ENCODE peak calls at places on chromosomes 1 and 21, in eight cellular contexts. G, E, C, O, U, V, Z and D are unnamed samples.

GRCh38 chr1:101376121-101377095 is 139.6 kb downstream of the S1PR1 start:
- DNase-seq in G (no peak), E (no peak), C (no peak), O (no peak), U (no peak), V (no peak), Z (no peak), D (no peak)

GRCh38 chr21:14987370-14988170 is 77.2 kb downstream of the NRIP1 start:
- DNase-seq in G (no peak), E (no peak), C (no peak), O (no peak), U (no peak), V (no peak), Z (no peak), D (no peak)

GRCh38 chr1:17207966-17208418 is 3.1 kb downstream of the PADI1 start:
- DNase-seq in G (no peak), E (no peak), C (no peak), O (no peak), U (no peak), V (no peak), Z (no peak), D (no peak)

GRCh38 chr1:39574646-39575045 is 1.9 kb downstream of the PABPC4 start:
- DNase-seq in G (peak; percentile 50), E (no peak), C (no peak), O (no peak), U (no peak), V (peak; percentile 78), Z (no peak), D (no peak)

GRCh38 chr1:206725053-206725963 is 40.6 kb downstream of the MAPKAPK2 start:
- DNase-seq in G (peak; percentile 53), E (no peak), C (no peak), O (peak; percentile 63), U (no peak), V (no peak), Z (no peak), D (no peak)

GRCh38 chr21:38765056-38765455 is 40.7 kb upstream of the ETS2 start:
- DNase-seq in G (no peak), E (no peak), C (no peak), O (no peak), U (no peak), V (no peak), Z (no peak), D (no peak)

GRCh38 chr1:70503358-70503757 is 92.3 kb downstream of the CTH start:
- DNase-seq in G (no peak), E (no peak), C (no peak), O (no peak), U (no peak), V (no peak), Z (no peak), D (no peak)

GRCh38 chr1:237879195-237879594 is 11.5 kb downstream of the ZP4 start:
- DNase-seq in G (no peak), E (no peak), C (no peak), O (no peak), U (no peak), V (no peak), Z (no peak), D (no peak)

GRCh38 chr1:20008391-20008841 is 29.0 kb upstream of the PLA2G2A start:
- DNase-seq in G (no peak), E (no peak), C (peak; percentile 20), O (no peak), U (no peak), V (no peak), Z (no peak), D (peak; percentile 71)

GRCh38 chr1:184866991-184867788 is 107.1 kb downstream of the NIBAN1 start:
- DNase-seq in G (no peak), E (no peak), C (no peak), O (no peak), U (no peak), V (no peak), Z (no peak), D (no peak)

GRCh38 chr1:219312967-219313366 is 139.3 kb downstream of the LYPLAL1 start:
- DNase-seq in G (no peak), E (no peak), C (no peak), O (no peak), U (no peak), V (no peak), Z (no peak), D (no peak)

GRCh38 chr1:5903031-5903430 is 89.2 kb downstream of the NPHP4 start:
- DNase-seq in G (no peak), E (no peak), C (no peak), O (no peak), U (no peak), V (no peak), Z (no peak), D (no peak)

GRCh38 chr1:218247339-218247738 is 37.8 kb upstream of the RRP15 start:
- DNase-seq in G (no peak), E (no peak), C (no peak), O (no peak), U (no peak), V (no peak), Z (no peak), D (no peak)

GRCh38 chr1:218242171-218242570 is 42.9 kb upstream of the RRP15 start:
- DNase-seq in G (no peak), E (no peak), C (no peak), O (no peak), U (no peak), V (no peak), Z (no peak), D (no peak)
- TF ChIP-seq CTCF in G (no peak), E (no peak), C (no peak), O (no peak), U (no peak), V (no peak), Z (no peak), D (no peak)

DNA sequence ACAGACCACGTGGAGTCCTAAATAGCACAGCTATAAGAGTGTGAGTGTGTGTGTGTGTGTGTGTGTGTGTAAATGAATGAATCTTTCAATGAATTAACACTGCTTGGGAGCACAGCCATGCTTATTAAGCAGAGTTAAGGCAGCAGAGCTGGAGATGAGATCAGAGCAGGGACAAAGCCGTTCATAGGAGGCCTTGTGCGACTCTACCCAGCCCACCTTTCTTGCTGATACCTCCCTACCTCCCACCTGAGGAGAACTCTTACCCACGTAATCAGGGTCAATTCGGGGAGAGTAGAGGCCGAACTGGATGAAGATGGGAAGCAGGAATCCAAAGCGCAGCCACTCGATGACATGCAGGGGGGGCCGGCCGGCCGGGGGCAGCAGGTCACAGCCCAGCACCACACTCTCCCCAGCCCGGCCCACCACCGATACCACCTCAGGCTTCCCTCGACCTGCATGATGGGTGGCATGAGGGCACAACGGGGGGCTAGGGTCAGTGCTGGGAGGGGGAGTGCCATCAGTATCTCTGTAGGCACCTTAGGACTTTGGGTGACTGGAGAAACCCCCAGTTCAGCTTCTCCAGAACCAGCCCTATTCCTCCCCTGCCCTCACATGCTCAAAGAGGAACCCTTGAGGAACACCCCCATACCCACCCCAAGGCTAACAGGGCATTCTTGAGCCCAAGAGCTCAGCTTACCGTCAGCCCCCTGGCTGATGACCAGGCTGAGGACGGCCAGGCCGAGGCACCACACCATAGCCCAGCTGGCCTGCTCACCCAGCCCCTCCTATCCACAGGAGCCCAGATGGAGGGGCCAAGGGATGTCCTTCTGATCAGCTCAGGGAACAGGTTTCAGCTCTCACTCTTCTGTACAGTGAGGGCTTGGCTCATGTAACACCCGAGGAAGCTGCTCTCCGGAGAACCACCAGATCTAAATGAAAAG is 2.4 kb downstream of the IGSF9 start:
- DNase-seq in G (peak; percentile 24), E (no peak), C (no peak), O (peak; percentile 61), U (no peak), V (no peak), Z (no peak), D (no peak)
- H3K27me3 ChIP-seq in G (peaks cover 3% of the 10 kb centered on the region), E (no peaks in the 10 kb centered on the region), C (no peaks in the 10 kb centered on the region), O (no peaks in the 10 kb centered on the region), U (no peaks in the 10 kb centered on the region), V (peaks cover 24% of the 10 kb centered on the region), Z (peaks cover 38% of the 10 kb centered on the region), D (peaks cover 16% of the 10 kb centered on the region)

GRCh38 chr1:155978973-155979429 is 654 bp upstream of the ARHGEF2 start:
- DNase-seq in G (no peak), E (no peak), C (peak; percentile 56), O (peak; percentile 73), U (no peak), V (no peak), Z (no peak), D (no peak)
- TF ChIP-seq POLR2A in G (no peak), E (no peak), C (no peak), O (no peak), U (no peak), V (no peak), Z (no peak), D (no peak)

GRCh38 chr21:29943885-29944284 is 4.1 kb upstream of the GRIK1 start:
- DNase-seq in G (no peak), E (no peak), C (no peak), O (no peak), U (no peak), V (no peak), Z (no peak), D (no peak)
- TF ChIP-seq CTCF in G (no peak), E (no peak), C (no peak), O (no peak), U (no peak), V (no peak), Z (no peak), D (no peak)

GRCh38 chr1:28812669-28813468 is 899 bp downstream of the OPRD1 start:
- DNase-seq in G (no peak), E (no peak), C (no peak), O (no peak), U (no peak), V (no peak), Z (no peak), D (no peak)
- H3K27me3 ChIP-seq in G (peaks cover 61% of the 10 kb centered on the region), E (peaks cover 70% of the 10 kb centered on the region), C (peaks cover 5% of the 10 kb centered on the region), O (peaks cover 80% of the 10 kb centered on the region), U (peaks cover 5% of the 10 kb centered on the region), V (peaks cover 27% of the 10 kb centered on the region), Z (peaks cover 86% of the 10 kb centered on the region), D (peaks cover 42% of the 10 kb centered on the region)

GRCh38 chr1:92958203-92958970 is 2.9 kb downstream of the DIPK1A start:
- DNase-seq in G (no peak), E (no peak), C (no peak), O (no peak), U (no peak), V (no peak), Z (no peak), D (no peak)

GRCh38 chr1:92957020-92957734 is 4.1 kb downstream of the DIPK1A start:
- DNase-seq in G (no peak), E (no peak), C (no peak), O (no peak), U (no peak), V (no peak), Z (no peak), D (no peak)

GRCh38 chr1:92961896-92962752 is 862 bp upstream of the DIPK1A start:
- DNase-seq in G (peak; percentile 33), E (no peak), C (peak; percentile 47), O (peak; percentile 67), U (no peak), V (peak; percentile 34), Z (peak; percentile 27), D (peak; percentile 31)

GRCh38 chr1:92961131-92961895 is at the start of gene DIPK1A:
- DNase-seq in G (peak; percentile 81), E (peak; percentile 66), C (peak; percentile 78), O (peak; percentile 89), U (peak; percentile 60), V (peak; percentile 67), Z (peak; percentile 45), D (peak; percentile 90)

GRCh38 chr1:92960395-92961130 is 699 bp downstream of the DIPK1A start:
- DNase-seq in G (peak; percentile 68), E (no peak), C (peak; percentile 53), O (peak; percentile 82), U (no peak), V (peak; percentile 53), Z (no peak), D (peak; percentile 62)
- TF ChIP-seq POLR2A in G (no peak), E (peak; percentile 18), C (no peak), O (no peak), U (no peak), V (no peak), Z (no peak), D (no peak)